ENCODE peak calls at places on chromosomes 11 and 22, in five cellular contexts. P, O, S, D and I are unnamed samples.

GRCh38 chr11:29018631-29019030 is 910.4 kb downstream of the METTL15 start:
- DNase-seq in P (peak; percentile 33), O (no peak), S (no peak), D (no peak), I (peak; percentile 29)

GRCh38 chr11:44708063-44708462 is 18.7 kb upstream of the TSPAN18 start:
- DNase-seq in P (no peak), O (no peak), S (no peak), D (peak; percentile 34), I (no peak)

GRCh38 chr11:12077535-12078280 is 32.7 kb upstream of the MICAL2 start:
- DNase-seq in P (no peak), O (no peak), S (no peak), D (no peak), I (no peak)

GRCh38 chr22:30421695-30422480 is 3.7 kb upstream of the MTFP1 start:
- DNase-seq in P (no peak), O (no peak), S (no peak), D (no peak), I (no peak)

GRCh38 chr11:122697636-122698167 is 42.2 kb downstream of the UBASH3B start:
- DNase-seq in P (no peak), O (no peak), S (no peak), D (no peak), I (no peak)

GRCh38 chr11:39221739-39222138 is 2237.7 kb downstream of the LRRC4C start:
- DNase-seq in P (no peak), O (no peak), S (no peak), D (no peak), I (no peak)

GRCh38 chr11:11038339-11039248 is 180.7 kb upstream of the ZBED5 start:
- DNase-seq in P (no peak), O (peak; percentile 79), S (no peak), D (no peak), I (no peak)

GRCh38 chr11:65133724-65134123 is 595 bp downstream of the SYVN1 start:
- DNase-seq in P (no peak), O (no peak), S (no peak), D (peak; percentile 48), I (no peak)

GRCh38 chr11:27914080-27914479 is 193.9 kb downstream of the KIF18A start:
- DNase-seq in P (no peak), O (no peak), S (no peak), D (no peak), I (no peak)

GRCh38 chr11:82903843-82904586 is 2.5 kb downstream of the DDIAS start:
- DNase-seq in P (no peak), O (no peak), S (no peak), D (no peak), I (no peak)

GRCh38 chr22:50084085-50084484 is 1.1 kb downstream of the MLC1 start:
- DNase-seq in P (no peak), O (no peak), S (no peak), D (no peak), I (no peak)

GRCh38 chr11:115678942-115679341 is 174.7 kb upstream of the CADM1 start:
- DNase-seq in P (no peak), O (peak; percentile 76), S (no peak), D (peak; percentile 25), I (no peak)

GRCh38 chr11:110046759-110047386 is 46.3 kb upstream of the ZC3H12C start:
- DNase-seq in P (no peak), O (no peak), S (no peak), D (no peak), I (no peak)

GRCh38 chr11:65560555-65561418 is 2.6 kb upstream of the LTBP3 start:
- DNase-seq in P (peak; percentile 48), O (peak; percentile 43), S (no peak), D (peak; percentile 58), I (no peak)

GRCh38 chr11:128802358-128802981 is 64.6 kb downstream of the KCNJ1 start:
- DNase-seq in P (peak; percentile 40), O (peak; percentile 35), S (no peak), D (no peak), I (peak; percentile 54)

GRCh38 chr22:37113757-37114156 is 4.2 kb upstream of the TMPRSS6 start:
- DNase-seq in P (no peak), O (no peak), S (no peak), D (no peak), I (no peak)

GRCh38 chr11:108586600-108586999 is 7.0 kb downstream of the EXPH5 start:
- DNase-seq in P (no peak), O (no peak), S (no peak), D (no peak), I (peak; percentile 87)

GRCh38 chr11:94519478-94520084 is 7.3 kb downstream of the C11orf97 start:
- DNase-seq in P (peak; percentile 20), O (peak; percentile 51), S (no peak), D (no peak), I (no peak)

GRCh38 chr22:29717789-29718188 is 2.0 kb upstream of the CABP7 start:
- DNase-seq in P (no peak), O (no peak), S (no peak), D (no peak), I (peak; percentile 57)

GRCh38 chr11:35165416-35166368 is 26.7 kb downstream of the CD44 start:
- DNase-seq in P (no peak), O (no peak), S (peak; percentile 66), D (peak; percentile 43), I (no peak)

GRCh38 chr11:105298630-105299029 is 159.1 kb upstream of the CARD18 start:
- DNase-seq in P (peak; percentile 7), O (no peak), S (no peak), D (no peak), I (no peak)